ENCODE peak calls at places on chromosomes 5 and 9, in nine cellular contexts. W is endothelial cell of umbilical vein, D is HCT116, E is GM23338, V is GM12878, F is prostate gland, J is HepG2, X is transverse colon, K is spleen. Q is an unnamed sample. For H3K36me3, the result is how much of the 10 kb centered on the place peaks cover.

GRCh38 chr5:29992248-29992647 is 1201.2 kb upstream of the CDH6 start:
- DNase-seq in J (no peak), W (no peak), K (no peak), V (no peak), E (no peak), X (no peak), F (no peak), D (no peak), Q (no peak)

GRCh38 chr9:18922161-18922910 is 110.7 kb downstream of the SAXO1 start:
- DNase-seq in J (no peak), E (no peak), X (no peak), D (no peak), W (no peak), V (no peak), F (no peak), K (no peak), Q (no peak)

GRCh38 chr9:8733096-8733954 is 933.7 kb upstream of the DMAC1 start:
- DNase-seq in E (peak), V (no peak), K (peak), D (no peak), W (peak), X (no peak), J (no peak), F (peak), Q (peak)

GRCh38 chr9:93645149-93645889 is 68.9 kb downstream of the PHF2 start:
- DNase-seq in E (no peak), F (no peak), X (peak), K (peak), V (no peak), D (no peak), W (no peak), J (no peak), Q (no peak)

GRCh38 chr9:35254237-35254636 is 92.4 kb downstream of the UNC13B start:
- DNase-seq in X (no peak), D (peak), K (no peak), J (no peak), V (no peak), E (peak), W (no peak), F (no peak), Q (peak)

GRCh38 chr5:83955916-83956315 is 235.3 kb upstream of the HAPLN1 start:
- DNase-seq in J (no peak), W (peak), D (no peak), X (no peak), F (no peak), K (no peak), E (no peak), V (no peak), Q (no peak)

GRCh38 chr5:371811-372555 is 50.5 kb downstream of the AHRR start:
- DNase-seq in D (no peak), F (peak), W (no peak), V (no peak), E (no peak), X (peak), J (no peak), K (peak), Q (no peak)

GRCh38 chr5:10658265-10658664 is 94.4 kb downstream of the ANKRD33B start:
- DNase-seq in K (no peak), D (no peak), J (no peak), X (no peak), W (no peak), E (no peak), V (no peak), F (no peak), Q (no peak)

GRCh38 chr5:76469656-76470290 is 66.7 kb downstream of the IQGAP2 start:
- DNase-seq in K (no peak), W (no peak), V (no peak), F (no peak), J (no peak), E (no peak), X (no peak), D (no peak), Q (no peak)

GRCh38 chr9:129139233-129139992 is 28.2 kb downstream of the PTPA start:
- DNase-seq in J (peak), K (peak), D (peak), F (peak), E (peak), V (peak), X (peak), W (peak), Q (peak)

GRCh38 chr9:35792044-35792813 is 838 bp downstream of the NPR2 start:
- DNase-seq in K (no peak), F (no peak), V (no peak), J (no peak), E (no peak), X (no peak), W (no peak), D (no peak), Q (no peak)

GRCh38 chr5:160507181-160507811 is 85.6 kb downstream of the PTTG1 start:
- DNase-seq in E (no peak), V (no peak), X (no peak), W (no peak), K (no peak), J (no peak), F (no peak), D (no peak), Q (no peak)

GRCh38 chr9:114482602-114483001 is 22.7 kb downstream of the WHRN start:
- DNase-seq in V (no peak), F (no peak), E (no peak), W (no peak), K (no peak), J (no peak), X (no peak), D (no peak), Q (no peak)

GRCh38 chr5:168110384-168110783 is 181.1 kb upstream of the WWC1 start:
- DNase-seq in F (no peak), X (no peak), V (no peak), J (no peak), E (peak), D (no peak), K (no peak), W (no peak), Q (no peak)

GRCh38 chr5:137461636-137462596 is 37.2 kb downstream of the SPOCK1 start:
- DNase-seq in F (no peak), K (no peak), E (peak), V (no peak), J (no peak), D (no peak), W (no peak), X (no peak), Q (no peak)

GRCh38 chr5:138605254-138605972 is 30.2 kb upstream of the HSPA9 start:
- DNase-seq in K (no peak), W (peak), D (no peak), X (no peak), F (no peak), E (no peak), J (no peak), V (peak), Q (no peak)

GRCh38 chr9:3359778-3360177 is 166.0 kb downstream of the RFX3 start:
- DNase-seq in J (no peak), F (no peak), E (no peak), K (no peak), W (no peak), D (no peak), X (no peak), V (no peak), Q (no peak)

GRCh38 chr5:52802272-52803011 is 14.7 kb downstream of the ITGA1 start:
- DNase-seq in J (no peak), F (no peak), V (no peak), E (no peak), K (no peak), D (no peak), X (no peak), W (peak), Q (no peak)

GRCh38 chr9:18526686-18527085 is 52.7 kb downstream of the ADAMTSL1 start:
- DNase-seq in K (no peak), V (no peak), F (no peak), D (no peak), E (no peak), X (no peak), W (no peak), J (no peak), Q (no peak)

GRCh38 chr9:123269316-123269715 is 930 bp upstream of the STRBP start:
- DNase-seq in E (no peak), D (no peak), X (no peak), F (no peak), J (no peak), V (no peak), W (no peak), K (no peak), Q (no peak)

GRCh38 chr5:60488466-60489130 is 211.4 kb downstream of the DEPDC1B start:
- DNase-seq in W (no peak), E (no peak), X (no peak), V (no peak), F (no peak), J (no peak), K (no peak), D (no peak), Q (no peak)

GRCh38 chr5:69084903-69085302 is 8.9 kb upstream of the SLC30A5 start:
- DNase-seq in V (no peak), D (no peak), X (no peak), E (no peak), F (no peak), J (no peak), W (no peak), K (no peak), Q (no peak)

GRCh38 chr5:41738695-41739354 is 131.4 kb downstream of the OXCT1 start:
- DNase-seq in V (no peak), E (no peak), W (no peak), F (no peak), J (no peak), D (no peak), X (no peak), K (no peak), Q (no peak)

GRCh38 chr5:128225245-128226030 is 141.9 kb downstream of the SLC12A2 start:
- DNase-seq in D (no peak), W (no peak), J (no peak), E (no peak), X (no peak), V (no peak), K (no peak), F (no peak), Q (no peak)

GRCh38 chr5:178625679-178626483 is 969 bp downstream of the CLK4 start:
- DNase-seq in X (no peak), J (no peak), K (no peak), F (no peak), V (no peak), W (no peak), D (no peak), E (peak), Q (no peak)

GRCh38 chr9:97751510-97751909 is 54.4 kb upstream of the XPA start:
- DNase-seq in E (no peak), V (no peak), X (no peak), F (no peak), D (no peak), J (peak), K (no peak), W (no peak), Q (no peak)

GRCh38 chr9:125513634-125514413 is 193.2 kb downstream of the MAPKAP1 start:
- DNase-seq in X (peak), E (no peak), V (peak), W (peak), D (no peak), F (peak), J (peak), K (no peak), Q (no peak)

GRCh38 chr5:76601470-76601869 is 21.7 kb downstream of the F2RL2 start:
- DNase-seq in X (no peak), J (peak), K (no peak), W (peak), E (peak), D (peak), V (no peak), F (peak), Q (peak)

GRCh38 chr5:68911840-68912690 is 181.7 kb upstream of the SLC30A5 start:
- DNase-seq in F (no peak), V (no peak), X (no peak), K (no peak), J (peak), W (peak), D (no peak), E (no peak), Q (no peak)

GRCh38 chr5:177607452-177608192 is 7.7 kb downstream of the B4GALT7 start:
- DNase-seq in V (no peak), J (peak), K (peak), W (peak), E (peak), D (no peak), F (peak), X (peak), Q (no peak)

GRCh38 chr5:12316812-12317211 is 412.6 kb upstream of the CTNND2 start:
- DNase-seq in V (no peak), K (no peak), W (no peak), J (no peak), D (no peak), F (no peak), E (no peak), X (no peak), Q (no peak)

GRCh38 chr9:88605500-88606172 is 70.7 kb downstream of the NXNL2 start:
- DNase-seq in X (no peak), E (no peak), V (no peak), J (no peak), W (no peak), K (no peak), D (no peak), F (no peak), Q (no peak)

GRCh38 chr5:76724871-76725270 is 8.9 kb downstream of the F2R start:
- DNase-seq in J (peak), W (no peak), X (no peak), F (no peak), V (no peak), K (no peak), D (no peak), E (no peak), Q (no peak)

GRCh38 chr5:109703165-109703564 is 13.4 kb downstream of the MAN2A1 start:
- DNase-seq in D (no peak), E (no peak), K (no peak), J (no peak), X (no peak), F (no peak), W (no peak), V (no peak), Q (no peak)

GRCh38 chr5:88256037-88256436 is 12.6 kb downstream of the TMEM161B start:
- DNase-seq in D (no peak), E (no peak), X (no peak), J (no peak), V (no peak), W (no peak), F (no peak), K (no peak), Q (no peak)

GRCh38 chr9:121156263-121156731 is 45.4 kb downstream of the RAB14 start:
- DNase-seq in F (peak), V (peak), W (peak), X (no peak), D (no peak), E (no peak), K (no peak), J (no peak), Q (no peak)

GRCh38 chr5:159463590-159464321 is 133.5 kb upstream of the IL12B start:
- DNase-seq in D (no peak), W (no peak), K (no peak), X (no peak), E (no peak), J (peak), F (no peak), V (no peak), Q (no peak)

GRCh38 chr9:22265038-22265437 is 181.6 kb upstream of the DMRTA1 start:
- DNase-seq in J (no peak), F (no peak), V (no peak), E (no peak), K (no peak), D (no peak), W (no peak), X (no peak), Q (no peak)

GRCh38 chr9:134922066-134922931 is 4.6 kb upstream of the FCN1 start:
- DNase-seq in J (no peak), K (peak), D (no peak), E (no peak), X (no peak), F (no peak), V (no peak), W (no peak), Q (no peak)

GRCh38 chr9:127116088-127116726 is 6.2 kb downstream of the ANGPTL2 start:
- DNase-seq in D (no peak), F (no peak), E (no peak), V (no peak), K (no peak), W (no peak), J (no peak), X (no peak), Q (no peak)

GRCh38 chr9:137129089-137129455 is 9.9 kb upstream of the GRIN1 start:
- DNase-seq in F (no peak), D (no peak), W (no peak), J (no peak), K (no peak), X (no peak), V (no peak), E (peak), Q (no peak)

GRCh38 chr9:137127301-137128157 is 11.4 kb upstream of the GRIN1 start:
- DNase-seq in E (no peak), K (no peak), F (no peak), W (peak), J (peak), D (no peak), X (peak), V (no peak), Q (no peak)

GRCh38 chr9:137128158-137129088 is 10.5 kb upstream of the GRIN1 start:
- DNase-seq in K (no peak), V (no peak), D (no peak), E (no peak), W (no peak), J (no peak), F (no peak), X (no peak), Q (no peak)

GRCh38 chr9:137130176-137130755 is 8.7 kb upstream of the GRIN1 start:
- DNase-seq in F (no peak), K (no peak), E (peak), X (no peak), D (no peak), J (no peak), W (no peak), V (no peak), Q (no peak)

GRCh38 chr9:137129456-137130175 is 9.3 kb upstream of the GRIN1 start:
- DNase-seq in E (peak), D (peak), V (peak), X (peak), K (peak), J (peak), W (peak), F (peak), Q (peak)
- TF ChIP-seq POLR2AphosphoS5 in E (no peak), D (peak), V (peak), X (peak), K (peak), J (peak), W (peak), F (peak), Q (peak)

DNA sequence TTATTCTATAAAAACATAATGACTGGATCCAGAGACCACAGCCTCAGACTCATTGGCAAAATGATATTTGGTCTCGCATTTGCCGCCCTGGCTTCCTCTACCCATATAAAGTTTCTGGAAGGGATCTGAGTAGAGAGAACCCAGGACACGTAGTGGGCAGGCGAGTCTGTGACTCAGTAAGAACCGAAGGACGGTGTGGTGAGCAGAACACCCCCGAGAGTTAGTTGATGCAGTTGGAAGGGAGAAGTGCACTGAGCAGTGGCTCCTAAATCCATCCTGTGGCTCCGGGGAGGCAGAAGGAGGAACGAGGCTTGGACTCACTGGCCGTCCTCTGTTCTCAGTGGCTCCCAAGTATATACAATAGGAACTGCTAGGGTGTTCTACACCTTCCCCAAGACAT is 11.5 kb downstream of the SPRY4 start:
- DNase-seq in D (no peak), F (no peak), K (no peak), X (no peak), W (no peak), E (no peak), J (no peak), V (no peak), Q (no peak)
- H3K36me3 ChIP-seq in D (under half), F (under half), K (under half), X (under half), W (under half), E (half or more), J (under half), V (under half), Q (under half)

DNA sequence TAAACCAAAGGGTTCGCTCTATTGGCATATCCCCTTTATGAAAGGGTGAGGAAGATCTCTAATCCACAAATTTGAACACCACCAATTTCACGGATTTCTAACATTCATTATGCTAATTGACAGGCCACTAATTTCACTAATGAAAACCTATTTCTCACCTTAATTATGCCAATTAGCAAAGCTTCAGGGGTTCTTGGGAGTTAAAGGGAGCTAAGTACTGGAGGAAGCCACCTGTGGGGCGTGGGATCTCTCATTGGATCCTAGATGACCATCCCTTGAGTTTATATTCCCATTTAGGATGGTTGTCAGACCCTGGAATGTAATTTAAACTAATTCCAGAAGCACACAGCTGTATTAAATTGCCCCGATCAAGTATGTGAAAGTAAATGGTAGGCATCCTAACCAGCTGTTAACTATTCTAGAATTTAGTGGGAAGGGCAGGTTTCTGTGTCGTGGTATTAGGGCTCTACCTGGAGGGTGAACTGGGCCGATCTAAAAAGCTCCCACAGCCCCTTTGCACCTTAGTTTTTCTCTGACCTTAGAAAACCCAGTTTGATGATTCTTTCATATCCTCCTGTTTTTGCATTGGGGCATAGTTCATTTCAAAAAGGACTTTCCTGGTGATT is 77.1 kb downstream of the C9orf152 start:
- DNase-seq in E (peak), D (no peak), K (no peak), X (no peak), F (no peak), J (no peak), V (no peak), W (no peak), Q (no peak)
- TF ChIP-seq POLR2AphosphoS5 in E (no peak), D (no peak), K (no peak), X (no peak), F (no peak), J (no peak), V (no peak), W (no peak), Q (no peak)

DNA sequence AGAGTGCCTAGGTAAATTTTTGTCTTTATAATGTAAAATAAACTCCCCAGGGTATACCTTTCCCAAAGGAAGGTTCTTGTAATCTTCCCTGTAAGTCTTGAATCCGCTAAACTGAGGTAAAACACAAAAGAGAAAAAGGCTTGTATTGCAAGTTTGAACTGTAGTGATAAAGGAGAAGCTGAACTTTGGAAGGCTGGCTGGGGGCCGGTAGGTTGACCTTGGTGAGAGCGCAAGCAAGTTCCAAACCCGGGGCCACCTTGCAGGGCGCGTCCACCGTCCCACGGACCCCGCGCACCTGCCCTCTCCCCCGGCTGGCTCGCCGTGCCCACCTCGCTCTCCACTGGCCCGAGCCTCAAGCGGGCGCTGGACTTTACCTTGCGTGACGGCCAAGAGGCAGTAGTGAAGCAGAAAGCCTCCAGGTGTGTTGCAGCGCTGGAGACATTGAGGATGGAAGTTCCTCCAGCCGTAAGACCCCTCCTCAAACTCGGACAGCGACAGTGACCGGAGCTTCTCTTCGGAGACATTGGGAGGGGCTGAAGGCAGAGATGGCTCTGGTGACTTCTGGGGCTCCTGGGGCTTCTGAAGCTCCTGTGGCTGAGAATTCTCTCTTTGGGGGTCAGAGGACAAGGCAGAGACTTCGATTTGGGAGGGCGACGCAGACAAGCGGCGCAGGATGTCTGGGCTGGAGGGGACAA is 403 bp downstream of the SLCO4C1 start:
- DNase-seq in E (peak), F (no peak), W (no peak), V (no peak), J (no peak), D (no peak), K (peak), X (peak), Q (no peak)
- H3K36me3 ChIP-seq in E (under half), F (under half), W (under half), V (under half), J (under half), D (under half), K (under half), X (under half), Q (under half)

GRCh38 chr5:150816946-150817345 is 29.4 kb upstream of the IRGM start:
- DNase-seq in K (no peak), D (no peak), J (no peak), X (no peak), F (no peak), W (no peak), V (no peak), E (no peak), Q (no peak)

GRCh38 chr5:150809363-150809762 is 30.8 kb downstream of the SMIM3 start:
- DNase-seq in F (no peak), V (no peak), D (no peak), J (no peak), X (no peak), W (no peak), E (no peak), K (no peak), Q (no peak)

GRCh38 chr5:150815010-150815409 is 31.3 kb upstream of the IRGM start:
- DNase-seq in X (no peak), W (no peak), D (no peak), J (no peak), F (no peak), K (no peak), V (no peak), E (no peak), Q (no peak)
- TF ChIP-seq POLR2AphosphoS5 in X (no peak), W (no peak), D (no peak), J (no peak), F (no peak), K (no peak), V (no peak), E (no peak), Q (no peak)